ENCODE peak calls at places on chromosomes 4 and X, in ten cellular contexts. H is CD4-positive, alpha-beta T cell; Y is cardiac muscle cell; Q is foreskin fibroblast; K is HCT116; B is cardiac fibroblast; F is fibroblast of pulmonary artery; P is B cell; N is activated CD8-positive, alpha-beta T cell treated with anti-CD3 and anti-CD28 coated beads for 36 hours; U is CD8-positive, alpha-beta T cell. M is an unnamed sample.

GRCh38 chrX:51182545-51182944 is 150.1 kb upstream of the NUDT10 start:
- DNase-seq in U (no peak), F (no peak), B (no peak), P (no peak), Y (peak), Q (no peak), K (no peak), N (no peak), H (no peak), M (no peak)

GRCh38 chr4:140870427-140870826 is 114.2 kb upstream of the TBC1D9 start:
- DNase-seq in Y (no peak), F (no peak), Q (no peak), U (no peak), K (no peak), P (no peak), B (no peak), H (no peak), N (no peak), M (no peak)

GRCh38 chr4:40995850-40996249 is 218.5 kb downstream of the APBB2 start:
- DNase-seq in Y (no peak), F (peak), H (no peak), U (no peak), P (no peak), N (no peak), B (peak), Q (peak), K (no peak), M (peak)

GRCh38 chrX:100512471-100512870 is 72.3 kb upstream of the TNMD start:
- DNase-seq in Y (peak), N (no peak), H (no peak), K (peak), Q (no peak), U (no peak), F (peak), P (peak), B (peak), M (no peak)

GRCh38 chr4:163180087-163180486 is 13.4 kb upstream of the NAF1 start:
- DNase-seq in B (no peak), Y (no peak), U (no peak), F (no peak), H (no peak), Q (no peak), K (no peak), P (no peak), N (no peak), M (no peak)

GRCh38 chrX:445727-446126 is 59.0 kb upstream of the PPP2R3B start:
- DNase-seq in H (no peak), U (no peak), K (no peak), B (no peak), P (no peak), N (no peak), Q (no peak), Y (no peak), F (no peak), M (no peak)

GRCh38 chr4:52091811-52092210 is 40.7 kb downstream of the SPATA18 start:
- DNase-seq in N (no peak), U (no peak), Q (peak), P (no peak), Y (no peak), H (no peak), B (no peak), F (no peak), K (no peak), M (peak)

GRCh38 chrX:49165901-49166881 is 3.6 kb downstream of the MAGIX start:
- DNase-seq in K (peak), P (peak), H (peak), Y (peak), B (peak), N (peak), U (peak), Q (peak), F (peak), M (peak)

GRCh38 chr4:154082760-154083530 is 294.1 kb upstream of the SFRP2 start:
- DNase-seq in Q (no peak), F (no peak), B (peak), P (no peak), U (no peak), Y (peak), H (no peak), K (no peak), N (peak), M (no peak)

GRCh38 chr4:3571921-3572320 is 39.7 kb upstream of the LRPAP1 start:
- DNase-seq in B (no peak), U (no peak), K (no peak), Y (no peak), N (no peak), Q (no peak), F (no peak), P (no peak), H (no peak), M (no peak)

GRCh38 chrX:106999002-106999975 is 723 bp downstream of the MORC4 start:
- DNase-seq in Y (peak), K (peak), B (peak), N (peak), H (peak), F (peak), P (peak), U (peak), Q (peak), M (peak)

GRCh38 chr4:150010525-150011126 is 67.6 kb upstream of the DCLK2 start:
- DNase-seq in Y (peak), U (no peak), P (peak), N (peak), K (peak), Q (peak), F (peak), H (no peak), B (peak), M (peak)

GRCh38 chr4:1964443-1964842 is 44.3 kb downstream of the NELFA start:
- DNase-seq in Y (peak), P (no peak), H (no peak), U (no peak), B (no peak), N (no peak), F (no peak), Q (no peak), K (no peak), M (no peak)

GRCh38 chr4:140661550-140661949 is 92.8 kb upstream of the UCP1 start:
- DNase-seq in Q (no peak), F (no peak), B (no peak), H (no peak), N (no peak), U (no peak), P (no peak), K (no peak), Y (no peak), M (no peak)

GRCh38 chrX:56130013-56130412 is 102.1 kb upstream of the KLF8 start:
- DNase-seq in K (no peak), Y (no peak), H (no peak), B (no peak), N (no peak), U (no peak), P (no peak), Q (no peak), F (no peak), M (no peak)

DNA sequence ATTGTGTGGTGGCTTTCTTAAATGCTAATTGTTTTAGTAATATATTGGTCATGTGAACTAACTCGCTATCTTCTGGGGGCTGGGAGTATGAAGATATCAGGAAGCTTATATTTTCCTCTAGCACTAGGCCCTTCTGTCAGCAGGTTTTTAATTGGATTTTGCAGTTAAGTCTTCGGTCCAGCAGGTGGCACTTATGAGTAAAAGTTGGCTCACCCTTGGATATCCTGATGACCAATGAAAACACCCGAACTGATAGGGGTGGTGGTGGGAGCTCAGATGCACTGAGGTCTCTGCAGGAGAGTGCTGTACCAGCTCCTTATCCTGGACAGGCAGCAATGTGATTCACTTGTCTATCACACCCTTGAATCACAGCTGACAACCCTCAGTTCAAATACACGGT is 1365.8 kb upstream of the DIAPH2 start:
- DNase-seq in K (no peak), U (no peak), Q (no peak), H (no peak), Y (peak), B (no peak), N (no peak), P (no peak), F (no peak), M (no peak)
- TF ChIP-seq CTCF in K (no peak), U (no peak), Q (no peak), H (no peak), Y (no peak), B (peak), N (no peak), P (no peak), F (no peak), M (no peak)

GRCh38 chr4:107742791-107743190 is 22.8 kb upstream of the PAPSS1 start:
- DNase-seq in H (no peak), B (no peak), K (no peak), F (no peak), N (no peak), Y (no peak), U (no peak), P (no peak), Q (no peak), M (no peak)

GRCh38 chr4:107740950-107741701 is 21.1 kb upstream of the PAPSS1 start:
- DNase-seq in F (peak), Y (no peak), H (no peak), Q (peak), U (no peak), N (no peak), P (no peak), B (peak), K (no peak), M (peak)

GRCh38 chr4:107742196-107742595 is 22.2 kb upstream of the PAPSS1 start:
- DNase-seq in P (no peak), H (no peak), Y (no peak), B (no peak), K (no peak), F (no peak), U (no peak), N (no peak), Q (no peak), M (no peak)

GRCh38 chr4:107737470-107737869 is 17.4 kb upstream of the PAPSS1 start:
- DNase-seq in F (no peak), B (peak), Q (no peak), N (no peak), U (no peak), H (no peak), K (no peak), Y (no peak), P (no peak), M (no peak)

GRCh38 chr4:107740381-107740780 is 20.3 kb upstream of the PAPSS1 start:
- DNase-seq in Q (no peak), Y (no peak), H (no peak), K (no peak), N (no peak), U (no peak), P (no peak), F (peak), B (peak), M (no peak)
- TF ChIP-seq CTCF in Q (no peak), Y (peak), H (no peak), K (peak), N (no peak), U (no peak), P (no peak), F (peak), B (peak), M (no peak)

DNA sequence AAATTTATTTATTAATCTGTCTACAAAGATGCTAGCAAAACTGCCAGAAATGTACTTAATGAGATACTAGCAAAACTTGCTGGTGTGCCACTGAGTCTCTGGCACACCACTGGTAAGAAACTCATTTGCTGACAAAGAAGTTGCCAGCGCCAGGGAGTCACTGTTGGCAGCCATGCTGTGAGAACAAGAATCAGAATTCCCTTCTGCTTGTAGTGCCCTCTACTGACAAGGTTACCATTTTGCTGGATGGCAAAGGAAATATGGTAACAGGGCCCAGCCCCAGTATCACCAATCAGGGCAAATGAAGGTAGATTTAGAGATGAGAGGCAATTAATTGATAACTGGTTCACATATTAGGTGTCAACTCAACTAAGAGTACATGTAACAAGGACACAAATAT is 750.1 kb upstream of the ADGRL3 start:
- DNase-seq in K (no peak), H (no peak), Q (no peak), N (no peak), F (no peak), Y (no peak), B (no peak), U (no peak), P (no peak), M (no peak)
- TF ChIP-seq CTCF in K (no peak), H (no peak), Q (no peak), N (no peak), F (no peak), Y (no peak), B (no peak), U (no peak), P (no peak), M (no peak)

DNA sequence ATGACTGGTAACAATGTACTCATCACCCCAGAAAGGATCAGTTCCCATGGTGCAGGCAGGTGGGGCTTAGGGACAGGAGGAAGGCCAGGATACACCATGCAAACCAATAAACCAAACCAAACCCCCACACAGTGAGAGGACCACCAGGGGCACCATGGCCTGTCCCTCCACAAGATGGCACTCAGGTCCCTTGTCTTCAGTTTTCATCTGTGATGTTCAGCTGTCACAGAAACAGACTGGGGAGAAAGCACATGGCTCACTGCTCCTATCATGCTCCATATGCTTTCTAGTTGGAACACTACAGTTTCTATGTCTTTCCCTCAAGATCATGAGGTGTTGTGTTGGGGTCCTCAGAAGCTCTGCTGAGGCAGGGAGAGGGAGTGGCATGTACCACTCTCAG is 10.1 kb downstream of the HS3ST1 start:
- DNase-seq in U (no peak), N (peak), Q (no peak), B (no peak), F (no peak), H (peak), P (no peak), Y (no peak), K (no peak), M (no peak)
- TF ChIP-seq CTCF in U (no peak), N (peak), Q (no peak), B (no peak), F (peak), H (no peak), P (no peak), Y (no peak), K (no peak), M (no peak)

DNA sequence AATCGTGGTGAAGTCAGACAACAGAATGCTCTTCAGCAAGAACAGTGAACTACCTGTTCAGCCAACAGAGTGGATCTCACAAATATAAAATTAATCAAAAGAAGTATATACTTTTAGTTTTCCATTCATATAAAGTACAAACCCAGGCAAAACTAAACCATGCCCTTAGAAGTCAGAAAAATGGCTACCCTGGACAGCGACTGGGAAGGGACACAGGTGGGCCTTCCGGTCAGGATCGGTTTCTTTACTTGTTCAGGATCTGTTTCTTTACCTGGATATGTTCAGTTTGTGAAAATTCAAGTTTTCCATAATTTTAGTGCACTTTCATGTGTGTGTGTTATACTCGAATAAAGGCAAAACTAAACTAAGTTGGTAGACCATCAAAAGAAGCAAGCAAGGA is 12.4 kb upstream of the GPR173 start:
- DNase-seq in K (no peak), Y (no peak), Q (no peak), U (no peak), N (no peak), B (no peak), P (no peak), H (no peak), F (no peak), M (no peak)
- TF ChIP-seq CTCF in K (no peak), Y (no peak), Q (no peak), U (no peak), N (no peak), B (no peak), P (no peak), H (no peak), F (no peak), M (no peak)

GRCh38 chr4:184287697-184288255 is 70.1 kb upstream of the ENPP6 start:
- DNase-seq in Y (no peak), Q (peak), K (no peak), B (peak), F (peak), P (no peak), U (no peak), N (no peak), H (no peak), M (peak)
- TF ChIP-seq CTCF in Y (peak), Q (peak), K (no peak), B (no peak), F (peak), P (no peak), U (no peak), N (no peak), H (no peak), M (peak)

M was measured in HFFc6.